ENCODE peak calls at places on chromosomes 11 and 22, in seven cellular contexts. A is osteoblast, G is OCI-LY7, F is body of pancreas, S is BJ, Y is coronary artery, R is cardiac fibroblast. K is an unnamed sample.
A peak's percentile ranks its signal among the peaks of the same experiment; 100 is the strongest.

GRCh38 chr11:36684840-36685800 is 87.1 kb upstream of the RAG2 start:
- DNase-seq in G (no peak), R (no peak), Y (no peak), A (no peak), F (no peak), S (no peak), K (no peak)

GRCh38 chr11:36631704-36632287 is 33.8 kb upstream of the RAG2 start:
- DNase-seq in A (no peak), S (no peak), R (no peak), Y (no peak), G (no peak), F (no peak), K (no peak)

GRCh38 chr11:73347067-73347466 is 29.1 kb upstream of the RELT start:
- DNase-seq in Y (no peak), A (no peak), R (no peak), G (no peak), F (no peak), S (no peak), K (no peak)

GRCh38 chr11:9459573-9460321 is 1.1 kb upstream of the ZNF143 start:
- DNase-seq in Y (no peak), R (peak; percentile 75), G (peak; percentile 60), F (peak; percentile 23), A (peak; percentile 82), S (peak; percentile 15), K (no peak)

GRCh38 chr22:46008836-46009596 is 32.1 kb upstream of the WNT7B start:
- DNase-seq in A (no peak), R (no peak), G (no peak), S (no peak), Y (no peak), F (no peak), K (no peak)

GRCh38 chr11:36363361-36364272 is 67.5 kb downstream of the PRR5L start:
- DNase-seq in Y (no peak), F (no peak), S (no peak), A (no peak), G (peak; percentile 40), R (no peak), K (no peak)

GRCh38 chr22:48751539-48752437 is 1075.9 kb downstream of the BRD1 start:
- DNase-seq in Y (peak; percentile 58), F (no peak), R (no peak), A (peak; percentile 76), G (no peak), S (no peak), K (no peak)

GRCh38 chr11:103281301-103281700 is 172.1 kb downstream of the DYNC2H1 start:
- DNase-seq in Y (no peak), R (no peak), G (no peak), F (no peak), S (no peak), A (no peak), K (no peak)

DNA sequence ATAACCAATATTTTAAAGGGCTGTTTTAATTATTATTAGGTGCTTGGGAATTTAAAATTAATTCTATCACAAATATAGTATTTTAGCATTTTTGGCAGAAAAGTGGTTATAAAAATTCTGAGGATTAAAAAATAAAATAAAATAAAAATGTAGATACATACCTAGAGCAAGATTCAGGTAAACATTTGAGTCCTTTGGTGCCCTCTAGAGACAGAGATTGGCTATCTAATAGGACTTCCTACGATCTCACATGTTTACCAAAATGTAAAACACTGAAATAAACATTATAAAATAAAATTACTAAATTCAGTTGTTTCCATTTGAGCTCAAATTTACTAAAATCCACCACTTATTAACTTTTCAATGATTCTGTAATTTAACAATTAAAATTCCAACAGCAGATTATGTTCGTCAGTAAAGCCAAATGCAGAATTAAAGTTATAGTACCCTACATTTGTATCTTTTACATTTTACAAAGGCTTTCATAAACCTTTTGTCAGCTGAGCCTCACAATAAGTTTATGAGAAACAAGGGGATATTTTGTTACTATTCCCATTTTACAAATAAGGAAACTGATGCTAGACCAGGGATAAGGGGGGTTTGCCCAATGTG is 27.7 kb downstream of the SLC36A4 start:
- DNase-seq in R (peak; percentile 36), S (no peak), A (no peak), Y (no peak), F (no peak), G (peak; percentile 32), K (no peak)
- TF ChIP-seq CTCF in R (peak; percentile 45), S (peak; percentile 43), A (peak; percentile 53), Y (no peak), F (peak; percentile 24), G (peak; percentile 78), K (peak; percentile 75)

DNA sequence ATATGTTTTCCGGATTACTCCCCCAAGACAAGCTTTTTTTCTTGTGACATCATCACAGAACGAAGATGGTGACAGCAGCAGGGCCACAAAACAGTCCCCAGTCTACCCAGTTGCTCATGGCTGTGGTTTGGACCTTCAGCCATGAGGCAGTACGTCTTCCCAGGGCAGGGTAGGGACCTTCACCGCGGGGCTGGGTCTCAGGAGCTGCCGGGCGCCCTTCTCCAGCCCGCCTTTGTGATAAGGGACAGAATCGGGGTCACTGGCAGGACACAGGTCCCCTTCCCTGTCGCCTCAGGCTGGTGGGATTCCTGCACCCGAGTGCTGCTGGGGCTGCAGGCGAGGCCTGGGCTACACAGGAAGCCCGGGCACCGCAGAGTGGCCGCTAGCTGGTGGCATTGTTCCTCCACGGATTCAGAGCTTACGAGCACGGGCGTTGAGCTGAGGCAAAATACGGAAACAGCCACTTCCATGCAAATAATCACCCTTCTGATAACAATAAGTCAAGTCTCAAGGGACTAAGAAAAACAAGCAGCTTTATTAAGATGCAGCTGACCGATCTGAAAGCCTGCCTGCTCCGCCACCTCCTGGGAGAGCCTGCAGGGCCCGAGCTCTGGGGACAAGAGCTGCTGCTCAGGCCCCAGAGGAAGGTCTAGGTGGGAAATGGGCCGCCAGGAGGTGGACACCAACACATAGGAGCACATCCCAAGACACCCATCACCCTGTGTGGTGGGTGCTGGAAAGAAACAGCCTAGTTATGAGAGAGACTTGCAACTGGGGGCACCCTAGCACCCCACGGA is 12.3 kb downstream of the TBX1 start:
- DNase-seq in A (peak; percentile 77), R (peak; percentile 19), Y (no peak), S (no peak), F (no peak), G (peak; percentile 98), K (no peak)
- TF ChIP-seq CTCF in A (no peak), R (no peak), Y (no peak), S (no peak), F (no peak), G (peak; percentile 72), K (no peak)

GRCh38 chr11:119014209-119014924 is 3.8 kb downstream of the RPS25 start:
- DNase-seq in S (no peak), F (no peak), A (peak; percentile 51), R (no peak), G (no peak), Y (no peak), K (no peak)

GRCh38 chr11:119018074-119018938 is at the start of the genes RPS25 and TRAPPC4:
- DNase-seq in S (peak; percentile 76), G (peak; percentile 97), Y (peak; percentile 96), A (peak; percentile 95), F (peak; percentile 94), R (peak; percentile 96), K (peak; percentile 93)

GRCh38 chr11:119016216-119017009 is 1.7 kb downstream of the RPS25 start:
- DNase-seq in G (no peak), S (no peak), F (no peak), A (no peak), Y (no peak), R (no peak), K (no peak)

GRCh38 chr11:119012629-119013170 is 5.4 kb downstream of the RPS25 start:
- DNase-seq in R (no peak), G (no peak), Y (no peak), F (no peak), S (no peak), A (peak; percentile 79), K (no peak)

DNA sequence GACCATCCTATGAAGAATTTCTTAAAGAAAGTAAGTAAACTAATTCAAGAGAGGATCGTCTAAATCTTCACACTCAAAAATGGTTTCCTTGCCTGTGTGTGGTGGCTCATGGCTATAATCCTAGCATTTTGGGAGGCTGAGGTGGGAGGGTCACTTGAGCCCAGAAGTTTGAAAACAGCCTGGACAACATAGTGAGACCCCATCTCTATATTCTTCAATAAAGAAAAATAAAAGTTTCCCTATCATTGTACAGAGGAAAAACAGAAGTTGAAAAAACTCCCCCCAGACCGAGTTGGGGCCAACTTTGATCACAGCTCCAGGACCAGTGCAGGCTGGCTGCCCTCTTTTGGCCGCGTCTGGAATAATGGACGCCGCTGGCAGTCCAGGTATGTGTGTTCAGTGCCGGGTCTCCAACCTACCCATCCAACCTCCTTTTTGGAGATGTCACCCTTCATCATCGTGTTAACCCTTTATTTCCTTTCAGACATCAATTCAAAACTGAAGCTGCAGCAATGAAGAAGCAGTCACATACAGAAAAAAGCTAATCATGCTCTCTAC is 3.0 kb downstream of the RPS25 start:
- DNase-seq in Y (no peak), S (no peak), G (no peak), F (no peak), A (peak; percentile 49), R (no peak), K (no peak)
- TF ChIP-seq CTCF in Y (no peak), S (peak; percentile 41), G (peak; percentile 49), F (no peak), A (peak; percentile 20), R (peak; percentile 15), K (peak; percentile 19)

GRCh38 chr11:76329983-76330382 is 50.9 kb downstream of the THAP12 start:
- DNase-seq in A (no peak), G (no peak), Y (no peak), R (no peak), F (no peak), S (no peak), K (peak; percentile 66)

GRCh38 chr11:76327756-76328388 is 53.1 kb downstream of the THAP12 start:
- DNase-seq in A (no peak), F (no peak), S (no peak), R (no peak), Y (no peak), G (no peak), K (peak; percentile 45)

GRCh38 chr11:76329084-76329648 is 51.8 kb downstream of the THAP12 start:
- DNase-seq in R (peak; percentile 73), A (no peak), G (no peak), F (no peak), S (no peak), Y (no peak), K (peak; percentile 63)

GRCh38 chr11:76327223-76327622 is 53.7 kb downstream of the THAP12 start:
- DNase-seq in F (no peak), S (no peak), G (no peak), Y (no peak), A (no peak), R (no peak), K (no peak)

GRCh38 chr11:76330651-76331050 is 50.3 kb downstream of the THAP12 start:
- DNase-seq in A (no peak), Y (no peak), R (no peak), G (no peak), F (no peak), S (no peak), K (no peak)
- TF ChIP-seq CTCF in A (no peak), Y (no peak), R (no peak), G (no peak), F (no peak), S (no peak), K (no peak)

GRCh38 chr11:11618973-11619435 is 2.8 kb downstream of the GALNT18 start:
- DNase-seq in A (no peak), R (no peak), G (no peak), F (no peak), Y (no peak), S (no peak), K (no peak)
- TF ChIP-seq CTCF in A (no peak), R (no peak), G (peak; percentile 19), F (no peak), Y (no peak), S (no peak), K (no peak)